ENCODE peak calls at places on chromosomes 11 and 22, in four cellular contexts. One of them, this sample, is unnamed.

GRCh38 chr11:96324912-96325311 is 18.1 kb downstream of the MAML2 start:
- DNase-seq in cardiac fibroblast: peak; percentile 89
- DNase-seq in ovary: no peak
- DNase-seq in kidney glomerular epithelial cell: peak; percentile 83
- DNase-seq in this sample: no peak

GRCh38 chr22:38955926-38956325 is 1.5 kb upstream of the APOBEC3A start:
- DNase-seq in kidney glomerular epithelial cell: no peak
- DNase-seq in ovary: no peak
- DNase-seq in cardiac fibroblast: no peak
- DNase-seq in this sample: no peak

GRCh38 chr22:39839917-39840510 is 53.5 kb downstream of the ENTHD1 start:
- DNase-seq in cardiac fibroblast: no peak
- DNase-seq in ovary: no peak
- DNase-seq in kidney glomerular epithelial cell: no peak
- DNase-seq in this sample: no peak

GRCh38 chr11:124569697-124570096 is at the start of gene OR8A1:
- DNase-seq in cardiac fibroblast: no peak
- DNase-seq in kidney glomerular epithelial cell: no peak
- DNase-seq in ovary: no peak
- DNase-seq in this sample: no peak

GRCh38 chr11:1297011-1297575 is 12.3 kb downstream of the TOLLIP start:
- DNase-seq in cardiac fibroblast: no peak
- DNase-seq in ovary: no peak
- DNase-seq in kidney glomerular epithelial cell: no peak
- DNase-seq in this sample: no peak

GRCh38 chr11:94948070-94948617 is 25.2 kb downstream of the CWC15 start:
- DNase-seq in kidney glomerular epithelial cell: peak; percentile 95
- DNase-seq in cardiac fibroblast: peak; percentile 38
- DNase-seq in ovary: no peak
- DNase-seq in this sample: no peak

GRCh38 chr11:9001736-9002135 is 2.1 kb downstream of the NRIP3 start:
- DNase-seq in cardiac fibroblast: peak; percentile 92
- DNase-seq in kidney glomerular epithelial cell: peak; percentile 39
- DNase-seq in ovary: no peak
- DNase-seq in this sample: peak; percentile 86

GRCh38 chr11:115133810-115134209 is 370.4 kb downstream of the CADM1 start:
- DNase-seq in kidney glomerular epithelial cell: no peak
- DNase-seq in ovary: no peak
- DNase-seq in cardiac fibroblast: no peak
- DNase-seq in this sample: no peak

GRCh38 chr11:134666273-134667174 is 254.5 kb upstream of the B3GAT1 start:
- DNase-seq in kidney glomerular epithelial cell: no peak
- DNase-seq in ovary: no peak
- DNase-seq in cardiac fibroblast: no peak
- DNase-seq in this sample: no peak

GRCh38 chr22:39913886-39914285 is 13.0 kb downstream of the GRAP2 start:
- DNase-seq in ovary: no peak
- DNase-seq in cardiac fibroblast: no peak
- DNase-seq in kidney glomerular epithelial cell: no peak
- DNase-seq in this sample: no peak

GRCh38 chr11:31529701-31530100 is 20.1 kb downstream of the ELP4 start:
- DNase-seq in kidney glomerular epithelial cell: no peak
- DNase-seq in cardiac fibroblast: no peak
- DNase-seq in ovary: no peak
- DNase-seq in this sample: no peak

GRCh38 chr11:76169473-76169881 is 36.8 kb downstream of the WNT11 start:
- DNase-seq in ovary: no peak
- DNase-seq in cardiac fibroblast: no peak
- DNase-seq in kidney glomerular epithelial cell: peak; percentile 6
- DNase-seq in this sample: no peak

GRCh38 chr11:85947431-85948272 is 92.5 kb downstream of the CCDC83 start:
- DNase-seq in ovary: no peak
- DNase-seq in cardiac fibroblast: peak; percentile 98
- DNase-seq in kidney glomerular epithelial cell: peak; percentile 58
- DNase-seq in this sample: no peak

GRCh38 chr11:73752216-73752867 is 8.5 kb downstream of the RAB6A start:
- DNase-seq in ovary: peak; percentile 69
- DNase-seq in cardiac fibroblast: no peak
- DNase-seq in kidney glomerular epithelial cell: no peak
- DNase-seq in this sample: no peak

GRCh38 chr22:20750461-20751184 is 23.3 kb upstream of the SERPIND1 start:
- DNase-seq in kidney glomerular epithelial cell: peak; percentile 66
- DNase-seq in cardiac fibroblast: peak; percentile 92
- DNase-seq in ovary: peak; percentile 45
- DNase-seq in this sample: no peak

GRCh38 chr11:1827095-1827797 is 7.5 kb upstream of the SYT8 start:
- DNase-seq in ovary: peak; percentile 31
- DNase-seq in kidney glomerular epithelial cell: peak; percentile 83
- DNase-seq in cardiac fibroblast: peak; percentile 82
- DNase-seq in this sample: no peak

GRCh38 chr11:72507050-72507449 is 72.7 kb upstream of the CLPB start:
- DNase-seq in cardiac fibroblast: no peak
- DNase-seq in kidney glomerular epithelial cell: no peak
- DNase-seq in ovary: no peak
- DNase-seq in this sample: no peak

GRCh38 chr11:117861151-117862018 is 15.1 kb downstream of the FXYD6 start:
- DNase-seq in cardiac fibroblast: no peak
- DNase-seq in kidney glomerular epithelial cell: no peak
- DNase-seq in ovary: peak; percentile 42
- DNase-seq in this sample: no peak

GRCh38 chr11:116109228-116109627 is 605.0 kb upstream of the CADM1 start:
- DNase-seq in ovary: no peak
- DNase-seq in cardiac fibroblast: peak; percentile 31
- DNase-seq in kidney glomerular epithelial cell: peak; percentile 76
- DNase-seq in this sample: no peak

GRCh38 chr11:44916797-44917196 is 33.9 kb downstream of the TP53I11 start:
- DNase-seq in ovary: no peak
- DNase-seq in kidney glomerular epithelial cell: no peak
- DNase-seq in cardiac fibroblast: no peak
- DNase-seq in this sample: no peak

GRCh38 chr22:19817561-19818263 is 37.0 kb downstream of the GNB1L start:
- DNase-seq in ovary: no peak
- DNase-seq in cardiac fibroblast: no peak
- DNase-seq in kidney glomerular epithelial cell: no peak
- DNase-seq in this sample: no peak

GRCh38 chr11:3123316-3123715 is 41.8 kb downstream of the OSBPL5 start:
- DNase-seq in ovary: peak; percentile 85
- DNase-seq in cardiac fibroblast: peak; percentile 22
- DNase-seq in kidney glomerular epithelial cell: no peak
- DNase-seq in this sample: no peak

GRCh38 chr22:39176673-39177455 is 24.4 kb upstream of the CBX7 start:
- DNase-seq in ovary: peak; percentile 72
- DNase-seq in cardiac fibroblast: no peak
- DNase-seq in kidney glomerular epithelial cell: no peak
- DNase-seq in this sample: no peak

GRCh38 chr11:27392715-27393114 is 29.7 kb upstream of the CCDC34 start:
- DNase-seq in cardiac fibroblast: peak; percentile 72
- DNase-seq in kidney glomerular epithelial cell: peak; percentile 83
- DNase-seq in ovary: no peak
- DNase-seq in this sample: no peak

GRCh38 chr11:66950113-66950535 is 8.1 kb downstream of the PC start:
- DNase-seq in cardiac fibroblast: peak; percentile 90
- DNase-seq in ovary: no peak
- DNase-seq in kidney glomerular epithelial cell: peak; percentile 66
- DNase-seq in this sample: no peak

GRCh38 chr22:20979243-20979809 is 2.8 kb upstream of the LZTR1 start:
- DNase-seq in cardiac fibroblast: peak; percentile 83
- DNase-seq in ovary: peak; percentile 68
- DNase-seq in kidney glomerular epithelial cell: peak; percentile 7
- DNase-seq in this sample: no peak